ENCODE peak calls at places on chromosome 1, in eight cellular contexts. One of them, this sample, is unnamed.

GRCh38 chr1:101071470-101071886 is 45.9 kb upstream of the DPH5 start:
- DNase-seq in substantia nigra: no peak
- DNase-seq in T-cell: no peak
- DNase-seq in nephron progenitor cell: no peak
- DNase-seq in CD8-positive, alpha-beta T cell: no peak
- DNase-seq in HEK293T: no peak
- DNase-seq in stimulated activated CD4-positive, alpha-beta T cell treated with anti-CD3 and anti-CD28 coated beads, Interleukin-15, amount 100 ng/mL, for 24 hours: no peak
- DNase-seq in prostate gland: no peak
- DNase-seq in this sample: no peak

GRCh38 chr1:231390071-231390470 is 32.0 kb downstream of the EGLN1 start:
- DNase-seq in substantia nigra: no peak
- DNase-seq in T-cell: no peak
- DNase-seq in nephron progenitor cell: no peak
- DNase-seq in CD8-positive, alpha-beta T cell: no peak
- DNase-seq in HEK293T: no peak
- DNase-seq in stimulated activated CD4-positive, alpha-beta T cell treated with anti-CD3 and anti-CD28 coated beads, Interleukin-15, amount 100 ng/mL, for 24 hours: peak
- DNase-seq in prostate gland: no peak
- DNase-seq in this sample: no peak

GRCh38 chr1:89633745-89634625 is 1.1 kb downstream of the LRRC8C start:
- DNase-seq in substantia nigra: no peak
- DNase-seq in T-cell: no peak
- DNase-seq in nephron progenitor cell: peak
- DNase-seq in CD8-positive, alpha-beta T cell: no peak
- DNase-seq in HEK293T: peak
- DNase-seq in stimulated activated CD4-positive, alpha-beta T cell treated with anti-CD3 and anti-CD28 coated beads, Interleukin-15, amount 100 ng/mL, for 24 hours: peak
- DNase-seq in prostate gland: no peak
- DNase-seq in this sample: peak

GRCh38 chr1:242017580-242018233 is 18.8 kb upstream of the MAP1LC3C start:
- DNase-seq in substantia nigra: no peak
- DNase-seq in T-cell: no peak
- DNase-seq in nephron progenitor cell: peak
- DNase-seq in CD8-positive, alpha-beta T cell: peak
- DNase-seq in HEK293T: peak
- DNase-seq in stimulated activated CD4-positive, alpha-beta T cell treated with anti-CD3 and anti-CD28 coated beads, Interleukin-15, amount 100 ng/mL, for 24 hours: peak
- DNase-seq in prostate gland: peak
- DNase-seq in this sample: peak

GRCh38 chr1:161864577-161864976 is 98.5 kb downstream of the ATF6 start:
- DNase-seq in substantia nigra: no peak
- DNase-seq in T-cell: no peak
- DNase-seq in nephron progenitor cell: no peak
- DNase-seq in CD8-positive, alpha-beta T cell: no peak
- DNase-seq in HEK293T: no peak
- DNase-seq in stimulated activated CD4-positive, alpha-beta T cell treated with anti-CD3 and anti-CD28 coated beads, Interleukin-15, amount 100 ng/mL, for 24 hours: no peak
- DNase-seq in prostate gland: no peak
- DNase-seq in this sample: no peak

GRCh38 chr1:224640587-224640986 is 24.5 kb downstream of the CNIH3 start:
- DNase-seq in substantia nigra: no peak
- DNase-seq in T-cell: no peak
- DNase-seq in nephron progenitor cell: no peak
- DNase-seq in CD8-positive, alpha-beta T cell: no peak
- DNase-seq in HEK293T: no peak
- DNase-seq in stimulated activated CD4-positive, alpha-beta T cell treated with anti-CD3 and anti-CD28 coated beads, Interleukin-15, amount 100 ng/mL, for 24 hours: no peak
- DNase-seq in prostate gland: no peak
- DNase-seq in this sample: no peak

GRCh38 chr1:17119744-17120482 is 662 bp upstream of the PADI2 start:
- DNase-seq in substantia nigra: no peak
- DNase-seq in T-cell: no peak
- DNase-seq in nephron progenitor cell: no peak
- DNase-seq in CD8-positive, alpha-beta T cell: no peak
- DNase-seq in HEK293T: no peak
- DNase-seq in stimulated activated CD4-positive, alpha-beta T cell treated with anti-CD3 and anti-CD28 coated beads, Interleukin-15, amount 100 ng/mL, for 24 hours: no peak
- DNase-seq in prostate gland: no peak
- DNase-seq in this sample: peak

GRCh38 chr1:243716901-243717300 is 133.1 kb downstream of the AKT3 start:
- DNase-seq in substantia nigra: no peak
- DNase-seq in T-cell: no peak
- DNase-seq in nephron progenitor cell: no peak
- DNase-seq in CD8-positive, alpha-beta T cell: no peak
- DNase-seq in HEK293T: no peak
- DNase-seq in stimulated activated CD4-positive, alpha-beta T cell treated with anti-CD3 and anti-CD28 coated beads, Interleukin-15, amount 100 ng/mL, for 24 hours: no peak
- DNase-seq in prostate gland: no peak
- DNase-seq in this sample: no peak

GRCh38 chr1:172351347-172351746 is 69.1 kb upstream of the C1orf105 start:
- DNase-seq in substantia nigra: no peak
- DNase-seq in T-cell: no peak
- DNase-seq in nephron progenitor cell: no peak
- DNase-seq in CD8-positive, alpha-beta T cell: no peak
- DNase-seq in HEK293T: no peak
- DNase-seq in stimulated activated CD4-positive, alpha-beta T cell treated with anti-CD3 and anti-CD28 coated beads, Interleukin-15, amount 100 ng/mL, for 24 hours: no peak
- DNase-seq in prostate gland: no peak
- DNase-seq in this sample: no peak

GRCh38 chr1:160567858-160568682 is 11.2 kb downstream of the CD84 start:
- DNase-seq in substantia nigra: no peak
- DNase-seq in T-cell: peak
- DNase-seq in nephron progenitor cell: no peak
- DNase-seq in CD8-positive, alpha-beta T cell: peak
- DNase-seq in HEK293T: no peak
- DNase-seq in stimulated activated CD4-positive, alpha-beta T cell treated with anti-CD3 and anti-CD28 coated beads, Interleukin-15, amount 100 ng/mL, for 24 hours: peak
- DNase-seq in prostate gland: no peak
- DNase-seq in this sample: no peak

GRCh38 chr1:109272831-109273547 is 10.0 kb downstream of the PSRC1 start:
- DNase-seq in substantia nigra: no peak
- DNase-seq in T-cell: no peak
- DNase-seq in nephron progenitor cell: no peak
- DNase-seq in CD8-positive, alpha-beta T cell: no peak
- DNase-seq in HEK293T: no peak
- DNase-seq in stimulated activated CD4-positive, alpha-beta T cell treated with anti-CD3 and anti-CD28 coated beads, Interleukin-15, amount 100 ng/mL, for 24 hours: no peak
- DNase-seq in prostate gland: no peak
- DNase-seq in this sample: no peak

GRCh38 chr1:228853637-228854036 is 118.4 kb downstream of the RHOU start:
- DNase-seq in substantia nigra: no peak
- DNase-seq in T-cell: no peak
- DNase-seq in nephron progenitor cell: no peak
- DNase-seq in CD8-positive, alpha-beta T cell: no peak
- DNase-seq in HEK293T: no peak
- DNase-seq in stimulated activated CD4-positive, alpha-beta T cell treated with anti-CD3 and anti-CD28 coated beads, Interleukin-15, amount 100 ng/mL, for 24 hours: no peak
- DNase-seq in prostate gland: no peak
- DNase-seq in this sample: no peak

GRCh38 chr1:41840592-41841246 is 78.0 kb downstream of the HIVEP3 start:
- DNase-seq in substantia nigra: no peak
- DNase-seq in T-cell: no peak
- DNase-seq in nephron progenitor cell: no peak
- DNase-seq in CD8-positive, alpha-beta T cell: no peak
- DNase-seq in HEK293T: no peak
- DNase-seq in stimulated activated CD4-positive, alpha-beta T cell treated with anti-CD3 and anti-CD28 coated beads, Interleukin-15, amount 100 ng/mL, for 24 hours: no peak
- DNase-seq in prostate gland: peak
- DNase-seq in this sample: no peak

GRCh38 chr1:174956976-174957375 is 42.8 kb upstream of the CACYBP start:
- DNase-seq in substantia nigra: no peak
- DNase-seq in T-cell: no peak
- DNase-seq in nephron progenitor cell: no peak
- DNase-seq in CD8-positive, alpha-beta T cell: no peak
- DNase-seq in HEK293T: no peak
- DNase-seq in stimulated activated CD4-positive, alpha-beta T cell treated with anti-CD3 and anti-CD28 coated beads, Interleukin-15, amount 100 ng/mL, for 24 hours: no peak
- DNase-seq in prostate gland: no peak
- DNase-seq in this sample: no peak

GRCh38 chr1:15680131-15680530 is 4.0 kb upstream of the PLEKHM2 start:
- DNase-seq in substantia nigra: no peak
- DNase-seq in T-cell: no peak
- DNase-seq in nephron progenitor cell: no peak
- DNase-seq in CD8-positive, alpha-beta T cell: no peak
- DNase-seq in HEK293T: no peak
- DNase-seq in stimulated activated CD4-positive, alpha-beta T cell treated with anti-CD3 and anti-CD28 coated beads, Interleukin-15, amount 100 ng/mL, for 24 hours: no peak
- DNase-seq in prostate gland: no peak
- DNase-seq in this sample: no peak

GRCh38 chr1:10510520-10511493 is 36.1 kb downstream of the PEX14 start:
- DNase-seq in substantia nigra: no peak
- DNase-seq in T-cell: peak
- DNase-seq in nephron progenitor cell: no peak
- DNase-seq in CD8-positive, alpha-beta T cell: peak
- DNase-seq in HEK293T: no peak
- DNase-seq in stimulated activated CD4-positive, alpha-beta T cell treated with anti-CD3 and anti-CD28 coated beads, Interleukin-15, amount 100 ng/mL, for 24 hours: peak
- DNase-seq in prostate gland: no peak
- DNase-seq in this sample: no peak

GRCh38 chr1:11719313-11720032 is 16.5 kb upstream of the AGTRAP start:
- DNase-seq in substantia nigra: peak
- DNase-seq in T-cell: peak
- DNase-seq in nephron progenitor cell: peak
- DNase-seq in CD8-positive, alpha-beta T cell: peak
- DNase-seq in HEK293T: peak
- DNase-seq in stimulated activated CD4-positive, alpha-beta T cell treated with anti-CD3 and anti-CD28 coated beads, Interleukin-15, amount 100 ng/mL, for 24 hours: peak
- DNase-seq in prostate gland: peak
- DNase-seq in this sample: peak

GRCh38 chr1:10378071-10378841 is 20.6 kb upstream of the PGD start:
- DNase-seq in substantia nigra: no peak
- DNase-seq in T-cell: no peak
- DNase-seq in nephron progenitor cell: no peak
- DNase-seq in CD8-positive, alpha-beta T cell: no peak
- DNase-seq in HEK293T: no peak
- DNase-seq in stimulated activated CD4-positive, alpha-beta T cell treated with anti-CD3 and anti-CD28 coated beads, Interleukin-15, amount 100 ng/mL, for 24 hours: no peak
- DNase-seq in prostate gland: no peak
- DNase-seq in this sample: no peak

GRCh38 chr1:206955476-206956312 is 9.4 kb upstream of the PIGR start:
- DNase-seq in substantia nigra: no peak
- DNase-seq in T-cell: no peak
- DNase-seq in nephron progenitor cell: no peak
- DNase-seq in CD8-positive, alpha-beta T cell: no peak
- DNase-seq in HEK293T: no peak
- DNase-seq in stimulated activated CD4-positive, alpha-beta T cell treated with anti-CD3 and anti-CD28 coated beads, Interleukin-15, amount 100 ng/mL, for 24 hours: peak
- DNase-seq in prostate gland: no peak
- DNase-seq in this sample: peak

GRCh38 chr1:112954945-112955677 is 885 bp downstream of the SLC16A1 start:
- DNase-seq in substantia nigra: peak
- DNase-seq in T-cell: peak
- DNase-seq in nephron progenitor cell: peak
- DNase-seq in CD8-positive, alpha-beta T cell: peak
- DNase-seq in HEK293T: peak
- DNase-seq in stimulated activated CD4-positive, alpha-beta T cell treated with anti-CD3 and anti-CD28 coated beads, Interleukin-15, amount 100 ng/mL, for 24 hours: peak
- DNase-seq in prostate gland: peak
- DNase-seq in this sample: peak

GRCh38 chr1:228044961-228045360 is 37.5 kb upstream of the ARF1 start:
- DNase-seq in substantia nigra: no peak
- DNase-seq in T-cell: no peak
- DNase-seq in nephron progenitor cell: no peak
- DNase-seq in CD8-positive, alpha-beta T cell: no peak
- DNase-seq in HEK293T: no peak
- DNase-seq in stimulated activated CD4-positive, alpha-beta T cell treated with anti-CD3 and anti-CD28 coated beads, Interleukin-15, amount 100 ng/mL, for 24 hours: no peak
- DNase-seq in prostate gland: no peak
- DNase-seq in this sample: no peak

GRCh38 chr1:117821782-117822447 is 107.5 kb downstream of the GDAP2 start:
- DNase-seq in substantia nigra: no peak
- DNase-seq in T-cell: no peak
- DNase-seq in nephron progenitor cell: no peak
- DNase-seq in CD8-positive, alpha-beta T cell: no peak
- DNase-seq in HEK293T: no peak
- DNase-seq in stimulated activated CD4-positive, alpha-beta T cell treated with anti-CD3 and anti-CD28 coated beads, Interleukin-15, amount 100 ng/mL, for 24 hours: no peak
- DNase-seq in prostate gland: peak
- DNase-seq in this sample: no peak

GRCh38 chr1:17248781-17249180 is at the start of gene PADI3:
- DNase-seq in substantia nigra: no peak
- DNase-seq in T-cell: no peak
- DNase-seq in nephron progenitor cell: no peak
- DNase-seq in CD8-positive, alpha-beta T cell: no peak
- DNase-seq in HEK293T: no peak
- DNase-seq in stimulated activated CD4-positive, alpha-beta T cell treated with anti-CD3 and anti-CD28 coated beads, Interleukin-15, amount 100 ng/mL, for 24 hours: no peak
- DNase-seq in prostate gland: no peak
- DNase-seq in this sample: peak

GRCh38 chr1:228801068-228801467 is 65.8 kb downstream of the RHOU start:
- DNase-seq in substantia nigra: no peak
- DNase-seq in T-cell: no peak
- DNase-seq in nephron progenitor cell: no peak
- DNase-seq in CD8-positive, alpha-beta T cell: no peak
- DNase-seq in HEK293T: no peak
- DNase-seq in stimulated activated CD4-positive, alpha-beta T cell treated with anti-CD3 and anti-CD28 coated beads, Interleukin-15, amount 100 ng/mL, for 24 hours: no peak
- DNase-seq in prostate gland: no peak
- DNase-seq in this sample: no peak

GRCh38 chr1:18539171-18539570 is 58.4 kb downstream of the KLHDC7A start:
- DNase-seq in substantia nigra: no peak
- DNase-seq in T-cell: no peak
- DNase-seq in nephron progenitor cell: no peak
- DNase-seq in CD8-positive, alpha-beta T cell: no peak
- DNase-seq in HEK293T: no peak
- DNase-seq in stimulated activated CD4-positive, alpha-beta T cell treated with anti-CD3 and anti-CD28 coated beads, Interleukin-15, amount 100 ng/mL, for 24 hours: no peak
- DNase-seq in prostate gland: no peak
- DNase-seq in this sample: no peak

GRCh38 chr1:8740034-8740449 is 77.4 kb downstream of the RERE start:
- DNase-seq in substantia nigra: no peak
- DNase-seq in T-cell: no peak
- DNase-seq in nephron progenitor cell: no peak
- DNase-seq in CD8-positive, alpha-beta T cell: no peak
- DNase-seq in HEK293T: no peak
- DNase-seq in stimulated activated CD4-positive, alpha-beta T cell treated with anti-CD3 and anti-CD28 coated beads, Interleukin-15, amount 100 ng/mL, for 24 hours: no peak
- DNase-seq in prostate gland: no peak
- DNase-seq in this sample: no peak

GRCh38 chr1:32967863-32968571 is 3.4 kb upstream of the RNF19B start:
- DNase-seq in substantia nigra: no peak
- DNase-seq in T-cell: no peak
- DNase-seq in nephron progenitor cell: no peak
- DNase-seq in CD8-positive, alpha-beta T cell: no peak
- DNase-seq in HEK293T: no peak
- DNase-seq in stimulated activated CD4-positive, alpha-beta T cell treated with anti-CD3 and anti-CD28 coated beads, Interleukin-15, amount 100 ng/mL, for 24 hours: no peak
- DNase-seq in prostate gland: no peak
- DNase-seq in this sample: no peak

GRCh38 chr1:67898033-67898726 is 64.9 kb upstream of the GNG12 start:
- DNase-seq in substantia nigra: no peak
- DNase-seq in T-cell: no peak
- DNase-seq in nephron progenitor cell: no peak
- DNase-seq in CD8-positive, alpha-beta T cell: no peak
- DNase-seq in HEK293T: no peak
- DNase-seq in stimulated activated CD4-positive, alpha-beta T cell treated with anti-CD3 and anti-CD28 coated beads, Interleukin-15, amount 100 ng/mL, for 24 hours: no peak
- DNase-seq in prostate gland: no peak
- DNase-seq in this sample: no peak

GRCh38 chr1:200090252-200091159 is 63.0 kb downstream of the NR5A2 start:
- DNase-seq in substantia nigra: no peak
- DNase-seq in T-cell: no peak
- DNase-seq in nephron progenitor cell: no peak
- DNase-seq in CD8-positive, alpha-beta T cell: no peak
- DNase-seq in HEK293T: peak
- DNase-seq in stimulated activated CD4-positive, alpha-beta T cell treated with anti-CD3 and anti-CD28 coated beads, Interleukin-15, amount 100 ng/mL, for 24 hours: no peak
- DNase-seq in prostate gland: no peak
- DNase-seq in this sample: peak

GRCh38 chr1:158227904-158228623 is 26.2 kb upstream of the CD1A start:
- DNase-seq in substantia nigra: no peak
- DNase-seq in T-cell: no peak
- DNase-seq in nephron progenitor cell: no peak
- DNase-seq in CD8-positive, alpha-beta T cell: no peak
- DNase-seq in HEK293T: no peak
- DNase-seq in stimulated activated CD4-positive, alpha-beta T cell treated with anti-CD3 and anti-CD28 coated beads, Interleukin-15, amount 100 ng/mL, for 24 hours: no peak
- DNase-seq in prostate gland: no peak
- DNase-seq in this sample: no peak

GRCh38 chr1:2966940-2967725 is 54.1 kb upstream of the ACTRT2 start:
- DNase-seq in substantia nigra: no peak
- DNase-seq in T-cell: no peak
- DNase-seq in nephron progenitor cell: no peak
- DNase-seq in CD8-positive, alpha-beta T cell: no peak
- DNase-seq in HEK293T: no peak
- DNase-seq in stimulated activated CD4-positive, alpha-beta T cell treated with anti-CD3 and anti-CD28 coated beads, Interleukin-15, amount 100 ng/mL, for 24 hours: no peak
- DNase-seq in prostate gland: no peak
- DNase-seq in this sample: no peak

GRCh38 chr1:164787834-164788231 is 228.8 kb downstream of the PBX1 start:
- DNase-seq in substantia nigra: no peak
- DNase-seq in T-cell: no peak
- DNase-seq in nephron progenitor cell: no peak
- DNase-seq in CD8-positive, alpha-beta T cell: no peak
- DNase-seq in HEK293T: no peak
- DNase-seq in stimulated activated CD4-positive, alpha-beta T cell treated with anti-CD3 and anti-CD28 coated beads, Interleukin-15, amount 100 ng/mL, for 24 hours: no peak
- DNase-seq in prostate gland: peak
- DNase-seq in this sample: no peak

GRCh38 chr1:204079608-204079999 is 6.7 kb downstream of the SOX13 start:
- DNase-seq in substantia nigra: no peak
- DNase-seq in T-cell: no peak
- DNase-seq in nephron progenitor cell: no peak
- DNase-seq in CD8-positive, alpha-beta T cell: no peak
- DNase-seq in HEK293T: no peak
- DNase-seq in stimulated activated CD4-positive, alpha-beta T cell treated with anti-CD3 and anti-CD28 coated beads, Interleukin-15, amount 100 ng/mL, for 24 hours: no peak
- DNase-seq in prostate gland: no peak
- DNase-seq in this sample: no peak